ENCODE peak calls at places on chromosomes 3 and 15, in five cellular contexts. W is PC-3, J is sigmoid colon, S is heart left ventricle, B is left ventricle myocardium inferior. G is an unnamed sample. For H3K36me3 and H3K9me3, the result is how much of the 10 kb centered on the place peaks cover.

GRCh38 chr3:50257990-50258389 is 11.0 kb upstream of the SEMA3B start:
- DNase-seq in J (no peak), W (no peak), S (no peak), B (no peak), G (no peak)

GRCh38 chr3:112374334-112374734 is 41.4 kb downstream of the CD200 start:
- DNase-seq in J (no peak), B (no peak), W (no peak), S (no peak), G (no peak)

GRCh38 chr15:89707577-89707976 is 17.0 kb downstream of the WDR93 start:
- DNase-seq in W (no peak), B (no peak), J (no peak), S (no peak), G (no peak)

GRCh38 chr15:73328986-73329385 is 39.8 kb downstream of the HCN4 start:
- DNase-seq in S (no peak), J (peak), W (no peak), B (no peak), G (no peak)

GRCh38 chr3:106004841-106005240 is 136.0 kb upstream of the CBLB start:
- DNase-seq in W (no peak), J (no peak), S (no peak), B (no peak), G (no peak)

GRCh38 chr15:92647467-92648163 is 8.0 kb downstream of the FAM174B start:
- DNase-seq in J (no peak), S (no peak), W (no peak), B (no peak), G (no peak)

GRCh38 chr15:100020181-100020580 is 286.9 kb upstream of the LYSMD4 start:
- DNase-seq in S (no peak), W (peak), J (no peak), B (no peak), G (no peak)

GRCh38 chr3:73580343-73580742 is 44.4 kb downstream of the PDZRN3 start:
- DNase-seq in B (no peak), J (no peak), S (no peak), W (peak), G (no peak)

GRCh38 chr3:72368331-72368975 is 479.8 kb downstream of the SHQ1 start:
- DNase-seq in S (no peak), W (no peak), J (no peak), B (no peak), G (no peak)

GRCh38 chr15:38895326-38896282 is 331.0 kb upstream of the RASGRP1 start:
- DNase-seq in B (no peak), W (peak), S (no peak), J (no peak), G (no peak)

GRCh38 chr3:38327335-38328009 is 19.1 kb upstream of the XYLB start:
- DNase-seq in S (no peak), W (peak), J (no peak), B (no peak), G (no peak)

GRCh38 chr15:60720493-60721231 is 241.7 kb upstream of the ICE2 start:
- DNase-seq in S (no peak), W (no peak), J (no peak), B (no peak), G (no peak)

GRCh38 chr3:32843504-32844321 is 25.9 kb downstream of the TRIM71 start:
- DNase-seq in J (no peak), S (no peak), B (no peak), W (no peak), G (no peak)

GRCh38 chr3:113783463-113783862 is 36.6 kb downstream of the ATP6V1A start:
- DNase-seq in S (no peak), W (no peak), B (no peak), J (no peak), G (no peak)

GRCh38 chr3:122305818-122306621 is 19.0 kb upstream of the CSTA start:
- DNase-seq in W (peak), B (no peak), J (no peak), S (no peak), G (peak)

GRCh38 chr3:175338775-175339535 is 479.8 kb downstream of the NAALADL2 start:
- DNase-seq in S (peak), B (no peak), W (peak), J (no peak), G (no peak)

GRCh38 chr15:52731004-52731403 is 51.8 kb upstream of the ATOSA start:
- DNase-seq in S (no peak), W (no peak), B (no peak), J (no peak), G (no peak)

GRCh38 chr3:185024966-185025365 is 127.9 kb downstream of the C3orf70 start:
- DNase-seq in S (no peak), J (no peak), W (no peak), B (no peak), G (no peak)

GRCh38 chr3:185024406-185024805 is 128.5 kb downstream of the C3orf70 start:
- DNase-seq in S (no peak), B (no peak), W (no peak), J (no peak), G (no peak)

DNA sequence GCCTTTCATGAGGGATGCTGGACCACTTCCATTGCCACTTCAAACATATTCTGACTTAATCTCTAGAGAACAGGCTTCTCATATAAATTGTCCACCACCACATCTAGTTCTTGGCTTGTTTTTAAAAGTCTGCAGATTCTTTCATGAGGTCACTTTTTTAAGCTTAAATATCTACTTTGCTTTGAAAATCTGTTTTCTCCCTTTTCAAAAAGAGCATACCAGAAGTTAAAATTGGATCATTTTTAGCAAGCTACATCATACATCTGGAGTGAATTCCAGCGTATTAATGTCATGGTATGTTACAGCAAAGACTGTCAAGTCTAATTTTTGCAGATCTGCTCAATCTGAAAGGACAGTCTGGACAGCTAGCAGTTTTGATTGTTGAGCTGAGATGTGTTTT is 131.5 kb downstream of the C3orf70 start:
- DNase-seq in W (no peak), B (no peak), S (no peak), J (no peak), G (no peak)
- H3K36me3 ChIP-seq in W (under half), B (under half), S (under half), J (under half), G (under half)

DNA sequence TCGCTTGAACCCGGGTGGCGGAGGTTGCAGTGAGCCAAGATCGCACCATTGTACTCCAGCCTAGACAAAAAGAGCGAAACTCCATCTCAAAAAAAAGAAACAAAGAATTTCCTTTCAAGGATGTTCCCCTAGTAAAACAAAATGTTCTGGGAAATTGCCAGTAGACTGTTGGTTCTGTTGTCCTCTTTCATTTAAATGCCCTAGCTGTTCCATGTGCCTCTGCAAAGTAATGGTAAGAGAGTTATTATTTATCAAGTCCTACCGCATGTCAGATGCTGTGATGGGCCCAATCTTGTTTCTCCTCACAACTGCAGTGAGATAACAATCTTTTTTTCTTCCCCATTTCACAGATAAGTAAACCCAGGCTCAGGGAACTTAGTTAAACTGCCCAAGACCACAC is 254.3 kb upstream of the TPM1 start:
- DNase-seq in J (no peak), S (no peak), B (no peak), W (no peak), G (no peak)
- H3K9me3 ChIP-seq in J (under half), S (under half), B (under half), W (under half), G (under half)

DNA sequence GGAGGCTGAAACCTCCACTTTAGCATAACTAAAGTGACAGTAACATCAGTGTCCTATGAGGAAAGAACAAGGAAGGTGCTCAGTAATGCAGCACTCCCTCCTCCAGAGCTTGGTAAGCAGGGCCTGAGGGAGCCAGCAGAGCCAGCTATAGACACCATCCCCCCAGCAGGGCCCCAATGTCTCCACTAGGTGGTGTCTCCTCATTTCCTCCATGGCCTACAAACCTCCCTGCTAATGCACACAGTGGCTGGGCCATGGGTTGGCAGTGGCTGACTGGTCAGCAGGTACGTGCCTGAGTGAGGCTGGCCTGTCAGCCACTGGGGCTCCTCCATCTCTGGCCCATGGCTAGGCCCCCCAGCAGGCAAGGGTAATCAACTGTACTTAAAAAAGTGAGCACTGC is 13.6 kb downstream of the MRPS25 start:
- DNase-seq in W (peak), B (no peak), J (no peak), S (no peak), G (peak)
- TF ChIP-seq CTCF in W (peak), B (peak), J (no peak), S (peak), G (peak)

GRCh38 chr15:45150481-45150880 is 20.7 kb downstream of the DUOX1 start:
- DNase-seq in B (no peak), W (no peak), S (no peak), J (no peak), G (no peak)
- H3K36me3 ChIP-seq in B (under half), W (under half), S (under half), J (under half), G (under half)

G was measured in BE2C.